ENCODE peak calls at places on chromosomes 11 and 22, in seven cellular contexts. J is HCT116; E is lung; S is breast epithelium; N is tibial artery; A is H1; Y is CD8-positive, alpha-beta T cell. D is an unnamed sample.

GRCh38 chr22:37126383-37126782 is 16.9 kb upstream of the TMPRSS6 start:
- DNase-seq in J (peak), E (no peak), S (no peak), N (no peak), A (no peak), Y (no peak), D (no peak)

GRCh38 chr11:94706211-94706610 is 61.9 kb upstream of the AMOTL1 start:
- DNase-seq in J (no peak), E (no peak), S (no peak), N (no peak), A (no peak), Y (no peak), D (no peak)

GRCh38 chr11:61974766-61975631 is 7.6 kb upstream of the FTH1 start:
- DNase-seq in J (no peak), E (no peak), S (peak), N (peak), A (no peak), Y (no peak), D (no peak)

GRCh38 chr11:61885166-61885778 is 6.1 kb downstream of the FADS3 start:
- DNase-seq in J (no peak), E (no peak), S (no peak), N (no peak), A (no peak), Y (no peak), D (no peak)

GRCh38 chr11:78231962-78232459 is 43.3 kb downstream of the USP35 start:
- DNase-seq in J (no peak), E (no peak), S (no peak), N (no peak), A (no peak), Y (no peak), D (no peak)

GRCh38 chr22:45268958-45269844 is 15.5 kb upstream of the UPK3A start:
- DNase-seq in J (no peak), E (peak), S (peak), N (peak), A (no peak), Y (peak), D (peak)

GRCh38 chr11:47020793-47021624 is 84.4 kb downstream of the CSTPP1 start:
- DNase-seq in J (no peak), E (no peak), S (no peak), N (no peak), A (no peak), Y (no peak), D (no peak)

GRCh38 chr11:15815246-15816209 is 540.8 kb downstream of the SOX6 start:
- DNase-seq in J (no peak), E (peak), S (no peak), N (no peak), A (no peak), Y (no peak), D (no peak)

GRCh38 chr11:123801765-123802164 is 4.4 kb downstream of the OR6M1 start:
- DNase-seq in J (no peak), E (no peak), S (no peak), N (no peak), A (no peak), Y (no peak), D (no peak)

GRCh38 chr11:76669901-76670474 is 559 bp downstream of the LRRC32 start:
- DNase-seq in J (no peak), E (no peak), S (peak), N (peak), A (no peak), Y (no peak), D (peak)

GRCh38 chr11:74019860-74020259 is 11.0 kb upstream of the UCP3 start:
- DNase-seq in J (no peak), E (no peak), S (no peak), N (no peak), A (no peak), Y (no peak), D (no peak)

GRCh38 chr22:28429711-28430110 is 249.9 kb downstream of the TTC28 start:
- DNase-seq in J (no peak), E (no peak), S (no peak), N (no peak), A (no peak), Y (no peak), D (no peak)

GRCh38 chr11:3135491-3136440 is 29.3 kb downstream of the OSBPL5 start:
- DNase-seq in J (no peak), E (no peak), S (no peak), N (peak), A (no peak), Y (no peak), D (no peak)

GRCh38 chr11:68461284-68461861 is 821 bp downstream of the PPP6R3 start:
- DNase-seq in J (no peak), E (no peak), S (no peak), N (no peak), A (no peak), Y (no peak), D (no peak)

GRCh38 chr11:17543574-17544180 is 539 bp downstream of the USH1C start:
- DNase-seq in J (no peak), E (no peak), S (no peak), N (no peak), A (no peak), Y (no peak), D (no peak)

GRCh38 chr11:95256204-95256819 is 25.3 kb upstream of the SESN3 start:
- DNase-seq in J (no peak), E (peak), S (no peak), N (no peak), A (no peak), Y (no peak), D (no peak)

GRCh38 chr11:112157274-112157766 is 6.6 kb downstream of the IL18 start:
- DNase-seq in J (peak), E (no peak), S (no peak), N (no peak), A (no peak), Y (no peak), D (peak)

GRCh38 chr11:10375280-10376048 is 70.6 kb downstream of the ADM start:
- DNase-seq in J (no peak), E (no peak), S (no peak), N (no peak), A (no peak), Y (no peak), D (no peak)

GRCh38 chr11:134334796-134335571 is 3.2 kb downstream of the GLB1L2 start:
- DNase-seq in J (peak), E (peak), S (no peak), N (no peak), A (no peak), Y (no peak), D (no peak)

GRCh38 chr11:134333312-134333711 is 1.5 kb downstream of the GLB1L2 start:
- DNase-seq in J (no peak), E (no peak), S (no peak), N (no peak), A (no peak), Y (no peak), D (no peak)

GRCh38 chr11:134332782-134333181 is 994 bp downstream of the GLB1L2 start:
- DNase-seq in J (no peak), E (no peak), S (no peak), N (no peak), A (no peak), Y (no peak), D (no peak)

GRCh38 chr11:134332189-134332631 is 422 bp downstream of the GLB1L2 start:
- DNase-seq in J (no peak), E (no peak), S (no peak), N (no peak), A (no peak), Y (no peak), D (no peak)

GRCh38 chr11:134333951-134334350 is 2.2 kb downstream of the GLB1L2 start:
- DNase-seq in J (no peak), E (peak), S (no peak), N (no peak), A (no peak), Y (no peak), D (no peak)
- H3K4me3 ChIP-seq in J (no peak), E (no peak), S (no peak), N (no peak), A (no peak), Y (no peak), D (no peak)

DNA sequence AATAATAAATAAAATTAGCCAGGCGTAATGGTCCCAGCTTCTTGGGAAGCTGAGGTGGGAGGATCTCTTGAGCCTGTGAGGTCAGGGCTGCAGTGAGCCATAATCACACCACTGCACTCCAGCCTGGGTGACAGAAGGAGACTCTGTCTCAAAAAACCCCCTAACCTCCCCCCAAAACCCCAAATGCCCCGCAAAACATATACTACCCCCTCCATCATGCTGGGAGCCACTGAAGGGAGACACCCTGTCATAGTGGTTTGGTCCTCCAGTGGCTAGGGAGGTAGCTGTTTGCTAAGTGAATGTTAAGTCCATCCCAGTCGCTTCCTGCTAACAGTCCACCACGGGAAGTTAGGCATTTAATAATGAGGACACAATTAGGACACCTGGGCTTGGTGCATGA is 125.0 kb downstream of the ABTB2 start:
- DNase-seq in J (no peak), E (no peak), S (no peak), N (no peak), A (no peak), Y (no peak), D (no peak)
- H3K27ac ChIP-seq in J (no peak), E (no peak), S (no peak), N (no peak), A (no peak), Y (no peak), D (no peak)

DNA sequence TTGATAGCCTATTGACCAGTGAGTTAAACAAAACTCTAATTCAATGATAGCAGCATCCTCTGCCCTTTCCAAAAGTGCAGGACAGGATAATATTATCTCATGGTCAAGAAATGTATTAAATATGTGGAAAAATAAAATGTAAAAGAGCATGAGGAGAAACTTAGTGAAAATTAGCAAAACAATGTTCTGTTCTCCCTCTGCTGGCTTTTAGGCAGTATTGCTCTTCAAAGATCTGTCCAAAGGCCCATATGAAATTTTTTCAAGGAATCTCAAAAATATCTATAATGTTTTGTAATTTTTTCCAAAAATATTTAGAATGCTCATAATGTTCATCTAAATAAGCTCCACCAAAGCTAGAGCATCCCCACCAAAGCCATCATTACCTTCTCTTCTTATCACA is 8.3 kb upstream of the ARL14EP start:
- DNase-seq in J (no peak), E (no peak), S (no peak), N (no peak), A (no peak), Y (no peak), D (no peak)
- TF ChIP-seq CTCF in J (peak), E (no peak), S (peak), N (no peak), A (no peak), Y (peak), D (peak)

DNA sequence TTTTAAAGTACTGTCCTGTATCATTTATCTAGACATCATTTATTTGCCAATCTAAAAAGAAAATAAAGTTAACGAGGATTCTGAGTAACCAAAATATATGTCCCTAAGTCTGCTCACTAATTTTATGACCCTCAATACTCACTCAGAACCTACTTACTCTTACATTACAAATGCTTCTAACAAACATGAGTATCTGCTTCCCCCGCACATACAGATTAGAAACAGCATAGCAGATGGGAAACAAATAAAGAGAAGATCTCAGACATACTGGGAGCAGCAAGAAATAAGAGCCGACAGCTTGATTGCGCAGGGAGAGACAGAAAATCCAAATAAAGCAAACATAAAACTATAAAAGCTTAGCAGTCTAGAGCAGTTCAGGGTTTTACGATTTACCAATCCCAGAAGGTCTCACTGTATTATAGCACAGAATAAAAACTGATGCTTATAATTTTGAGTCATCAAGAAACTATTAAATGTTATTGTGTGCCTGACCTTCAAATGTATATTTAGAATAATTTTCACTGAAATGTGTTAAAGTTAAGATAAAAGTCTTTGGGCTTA is 89.1 kb upstream of the DBX1 start:
- DNase-seq in J (no peak), E (no peak), S (no peak), N (no peak), A (no peak), Y (no peak), D (no peak)
- H3K4me3 ChIP-seq in J (no peak), E (no peak), S (no peak), N (no peak), A (no peak), Y (no peak), D (no peak)

GRCh38 chr11:128285313-128285712 is 302.0 kb downstream of the ETS1 start:
- DNase-seq in J (no peak), E (no peak), S (no peak), N (no peak), A (no peak), Y (no peak), D (no peak)

GRCh38 chr11:128283445-128283844 is 303.9 kb downstream of the ETS1 start:
- DNase-seq in J (no peak), E (no peak), S (no peak), N (no peak), A (no peak), Y (no peak), D (no peak)

GRCh38 chr11:128284634-128285033 is 302.7 kb downstream of the ETS1 start:
- DNase-seq in J (no peak), E (no peak), S (no peak), N (no peak), A (no peak), Y (no peak), D (no peak)

GRCh38 chr11:128282053-128282452 is 305.3 kb downstream of the ETS1 start:
- DNase-seq in J (no peak), E (no peak), S (no peak), N (no peak), A (no peak), Y (no peak), D (no peak)

GRCh38 chr11:128279861-128280260 is 307.5 kb downstream of the ETS1 start:
- DNase-seq in J (no peak), E (no peak), S (no peak), N (no peak), A (no peak), Y (no peak), D (no peak)
- H3K27ac ChIP-seq in J (no peak), E (no peak), S (no peak), N (no peak), A (no peak), Y (no peak), D (no peak)

GRCh38 chr11:65489061-65489705 is 9.7 kb upstream of the MALAT1 start:
- DNase-seq in J (no peak), E (no peak), S (no peak), N (peak), A (no peak), Y (no peak), D (no peak)
- TF ChIP-seq CTCF in J (no peak), E (no peak), S (no peak), N (no peak), A (no peak), Y (no peak), D (no peak)

DNA sequence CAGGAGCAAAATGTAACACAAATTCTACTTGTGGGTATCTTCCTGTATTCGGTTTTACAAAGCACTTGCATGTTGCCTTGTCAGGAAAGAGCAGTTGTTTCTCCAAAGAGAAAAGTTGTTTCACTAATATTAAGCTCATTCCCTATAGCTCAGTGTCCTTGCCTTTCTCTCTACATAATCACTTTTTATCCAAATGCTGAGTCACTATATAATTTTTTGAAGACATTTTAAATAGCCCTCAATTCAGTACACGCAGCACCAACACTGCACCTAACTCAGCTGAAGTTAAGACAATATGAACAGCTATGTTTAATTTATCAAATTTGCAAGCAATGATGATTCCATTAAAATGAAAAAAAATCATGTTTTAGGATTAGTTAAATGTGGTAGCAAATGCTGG is 14.5 kb upstream of the MRTFA start:
- DNase-seq in J (no peak), E (no peak), S (no peak), N (no peak), A (no peak), Y (no peak), D (no peak)
- H3K4me3 ChIP-seq in J (peak), E (no peak), S (no peak), N (peak), A (no peak), Y (no peak), D (no peak)

GRCh38 chr11:64306876-64307622 is 1.7 kb downstream of the ESRRA start:
- DNase-seq in J (no peak), E (peak), S (no peak), N (peak), A (no peak), Y (no peak), D (no peak)
- H3K27ac ChIP-seq in J (peak), E (peak), S (peak), N (peak), A (no peak), Y (peak), D (peak)

DNA sequence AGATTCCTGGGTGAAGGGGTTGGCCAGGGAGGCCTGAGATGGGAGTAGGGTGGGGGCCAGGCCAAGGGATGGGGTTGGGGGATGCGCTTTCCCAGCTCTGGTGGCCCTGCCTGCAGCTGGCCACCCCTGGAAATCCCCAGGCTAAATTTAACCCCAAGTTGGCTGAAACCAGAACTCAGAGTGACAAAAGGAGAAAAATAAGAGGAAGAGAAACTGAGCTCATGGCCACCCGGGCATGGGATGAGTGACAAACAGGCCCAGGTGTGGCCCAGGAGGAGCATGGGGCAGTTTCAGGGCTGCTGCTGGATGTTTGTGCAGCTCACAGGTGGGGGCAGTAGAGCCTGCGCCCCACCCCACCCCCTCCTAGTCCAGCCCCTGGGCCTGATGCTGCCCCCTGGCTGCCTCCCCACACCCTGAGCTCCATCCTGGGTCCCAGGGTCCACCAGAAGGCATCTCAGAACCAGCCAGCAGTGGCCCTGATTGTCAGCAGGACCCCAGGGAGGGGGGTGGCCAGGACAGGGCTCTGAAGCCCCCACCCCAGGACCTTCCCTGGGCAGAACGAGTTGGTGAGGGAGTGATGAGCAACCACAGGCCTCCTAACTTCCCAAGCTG is 48.0 kb downstream of the IGLL5 start:
- DNase-seq in J (no peak), E (no peak), S (no peak), N (no peak), A (no peak), Y (no peak), D (no peak)
- TF ChIP-seq CTCF in J (no peak), E (no peak), S (no peak), N (no peak), A (peak), Y (no peak), D (no peak)

D was measured in tibial nerve.